ENCODE peak calls at places on chromosomes 16 and 17, in six cellular contexts. L, E, M, Y, Q and B are unnamed samples.

GRCh38 chr16:67989322-67990017 is 9.2 kb upstream of the DPEP3 start:
- DNase-seq in L (no peak), E (no peak), M (no peak), Y (no peak), Q (no peak), B (no peak)

GRCh38 chr16:4194661-4195060 is 47.2 kb downstream of the SRL start:
- DNase-seq in L (no peak), E (no peak), M (no peak), Y (no peak), Q (no peak), B (no peak)

GRCh38 chr17:31680126-31680525 is 178.9 kb downstream of the COPRS start:
- DNase-seq in L (no peak), E (no peak), M (no peak), Y (no peak), Q (no peak), B (no peak)

GRCh38 chr17:3543453-3543852 is 14.2 kb downstream of the TRPV3 start:
- DNase-seq in L (no peak), E (no peak), M (no peak), Y (no peak), Q (no peak), B (no peak)

GRCh38 chr17:39737761-39738567 is at the start of gene GRB7:
- DNase-seq in L (peak; percentile 93), E (no peak), M (no peak), Y (no peak), Q (peak; percentile 89), B (peak; percentile 94)

GRCh38 chr17:79362086-79362995 is 248.5 kb downstream of the RBFOX3 start:
- DNase-seq in L (no peak), E (no peak), M (no peak), Y (no peak), Q (no peak), B (no peak)

GRCh38 chr17:69878661-69879060 is 196.4 kb upstream of the KCNJ16 start:
- DNase-seq in L (no peak), E (no peak), M (no peak), Y (no peak), Q (no peak), B (no peak)

GRCh38 chr17:43676471-43676870 is 14.7 kb upstream of the MEOX1 start:
- DNase-seq in L (no peak), E (no peak), M (no peak), Y (no peak), Q (no peak), B (no peak)

GRCh38 chr17:48624544-48625501 is 1.3 kb downstream of the HOXB9 start:
- DNase-seq in L (no peak), E (no peak), M (no peak), Y (no peak), Q (no peak), B (no peak)

GRCh38 chr17:7992516-7992915 is 9.9 kb upstream of the GUCY2D start:
- DNase-seq in L (no peak), E (no peak), M (peak; percentile 0), Y (no peak), Q (no peak), B (no peak)

GRCh38 chr17:50728881-50729765 is 9.7 kb downstream of the LUC7L3 start:
- DNase-seq in L (no peak), E (no peak), M (no peak), Y (no peak), Q (no peak), B (no peak)

GRCh38 chr17:73156166-73156840 is 8.5 kb upstream of the SSTR2 start:
- DNase-seq in L (peak; percentile 70), E (peak; percentile 65), M (peak; percentile 70), Y (peak; percentile 80), Q (peak; percentile 62), B (peak; percentile 83)

GRCh38 chr17:67245694-67246397 is 850 bp upstream of the HELZ start:
- DNase-seq in L (peak; percentile 56), E (no peak), M (no peak), Y (peak; percentile 59), Q (no peak), B (peak; percentile 46)

GRCh38 chr16:2979669-2980226 is 498 bp downstream of the PKMYT1 start:
- DNase-seq in L (peak; percentile 46), E (no peak), M (no peak), Y (no peak), Q (no peak), B (no peak)

GRCh38 chr17:32701860-32702259 is 175.1 kb downstream of the MYO1D start:
- DNase-seq in L (no peak), E (no peak), M (no peak), Y (no peak), Q (no peak), B (no peak)

GRCh38 chr16:17303101-17303500 is 167.7 kb downstream of the XYLT1 start:
- DNase-seq in L (peak; percentile 66), E (no peak), M (no peak), Y (no peak), Q (no peak), B (peak; percentile 53)

GRCh38 chr16:2769100-2769529 is 8.0 kb downstream of the ELOB start:
- DNase-seq in L (no peak), E (no peak), M (no peak), Y (peak; percentile 31), Q (no peak), B (no peak)

GRCh38 chr17:81556863-81557262 is 4.7 kb upstream of the FAAP100 start:
- DNase-seq in L (peak; percentile 49), E (no peak), M (no peak), Y (no peak), Q (no peak), B (no peak)
- H3K27ac ChIP-seq in L (no peak overlapping the region), E (peak overlapping the region; percentile 65), M (no peak overlapping the region), Y (no peak overlapping the region), Q (no peak overlapping the region), B (no peak overlapping the region)

GRCh38 chr17:82008941-82009405 is 13.7 kb downstream of the CENPX start:
- DNase-seq in L (no peak), E (peak; percentile 68), M (no peak), Y (no peak), Q (no peak), B (no peak)

GRCh38 chr17:82009413-82009812 is 13.3 kb downstream of the CENPX start:
- DNase-seq in L (no peak), E (no peak), M (no peak), Y (no peak), Q (no peak), B (no peak)

GRCh38 chr17:82012482-82013295 is 10.0 kb downstream of the CENPX start:
- DNase-seq in L (no peak), E (peak; percentile 56), M (no peak), Y (no peak), Q (no peak), B (no peak)

GRCh38 chr17:82011617-82012481 is 10.8 kb downstream of the CENPX start:
- DNase-seq in L (no peak), E (no peak), M (no peak), Y (no peak), Q (no peak), B (no peak)

GRCh38 chr17:82010575-82011525 is 11.8 kb downstream of the CENPX start:
- DNase-seq in L (no peak), E (no peak), M (no peak), Y (no peak), Q (no peak), B (no peak)
- H3K27ac ChIP-seq in L (no peak overlapping the region), E (no peak overlapping the region), M (no peak overlapping the region), Y (no peak overlapping the region), Q (no peak overlapping the region), B (no peak overlapping the region)

GRCh38 chr17:81579821-81580321 is 27.7 kb upstream of the FAAP100 start:
- DNase-seq in L (no peak), E (peak; percentile 64), M (no peak), Y (no peak), Q (no peak), B (no peak)
- H3K27ac ChIP-seq in L (no peak overlapping the region), E (no peak overlapping the region), M (no peak overlapping the region), Y (no peak overlapping the region), Q (no peak overlapping the region), B (no peak overlapping the region)

DNA sequence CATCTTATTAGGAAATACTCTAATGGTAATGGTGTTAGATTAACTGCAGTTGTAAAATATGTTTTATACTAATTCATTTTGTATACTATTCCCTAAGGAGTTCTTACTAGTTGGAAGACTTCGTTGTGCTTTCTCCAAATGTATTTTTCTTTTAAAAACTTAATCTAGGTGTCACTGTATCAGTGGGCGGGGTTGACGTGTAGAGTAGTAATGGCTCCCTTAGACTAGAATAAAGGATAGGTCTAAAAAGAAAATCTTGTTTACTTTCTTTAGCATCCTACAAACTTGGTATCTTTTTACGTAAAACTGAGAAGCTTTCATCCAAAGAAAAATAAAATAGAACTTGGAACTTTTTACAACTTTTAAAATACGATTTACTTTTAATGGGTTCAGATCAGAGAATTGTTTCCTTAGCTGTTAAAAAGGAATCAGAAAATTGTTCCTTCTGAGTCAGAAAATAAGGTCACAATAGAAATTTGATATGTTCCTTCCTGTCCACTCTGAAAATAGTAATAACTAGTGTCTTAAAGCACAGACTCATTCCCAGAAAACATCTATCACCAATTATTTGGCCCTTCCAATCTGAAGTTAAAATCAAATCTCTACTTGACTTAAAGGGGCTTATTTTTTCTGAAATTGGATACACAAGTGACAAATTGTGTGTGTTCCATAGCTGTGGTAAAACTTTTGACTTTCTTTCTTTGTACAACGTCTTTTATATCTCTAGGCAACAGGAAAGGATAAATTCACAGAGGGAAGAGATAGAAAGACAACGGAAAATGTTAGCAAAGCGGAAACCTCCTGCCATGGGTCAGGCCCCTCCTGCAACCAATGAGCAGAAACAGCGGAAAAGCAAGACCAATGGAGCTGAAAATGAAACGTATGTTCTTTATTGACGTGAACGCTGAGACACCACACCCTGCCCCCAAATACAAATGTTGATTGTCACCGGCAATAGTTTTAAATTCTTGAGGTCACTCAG is 54.7 kb upstream of the MRC2 start:
- DNase-seq in L (no peak), E (no peak), M (no peak), Y (no peak), Q (no peak), B (no peak)
- H3K27ac ChIP-seq in L (no peak overlapping the region), E (no peak overlapping the region), M (no peak overlapping the region), Y (no peak overlapping the region), Q (no peak overlapping the region), B (no peak overlapping the region)

DNA sequence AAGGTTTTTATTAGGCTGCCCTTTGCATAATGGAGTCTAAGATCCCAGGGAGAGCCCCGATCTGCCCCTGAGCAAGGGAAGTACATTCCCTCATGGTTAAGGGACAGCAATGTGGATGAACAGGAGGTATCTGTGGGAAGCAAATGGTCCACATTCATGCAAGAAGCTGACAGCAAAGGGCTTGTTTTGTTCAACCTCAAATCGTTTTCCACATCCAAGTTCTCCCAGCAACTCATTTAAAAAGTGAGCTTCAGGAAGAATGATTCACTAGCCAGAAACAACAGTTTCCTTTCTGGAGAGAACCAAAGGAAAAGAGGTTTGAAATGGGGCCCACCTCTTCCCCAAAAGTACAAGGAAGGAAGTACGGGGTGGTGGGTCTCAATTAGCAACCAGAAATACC is 9.4 kb downstream of the HSPB9 start:
- DNase-seq in L (no peak), E (no peak), M (no peak), Y (no peak), Q (no peak), B (no peak)
- H3K27ac ChIP-seq in L (peak overlapping the region; percentile 78), E (peak overlapping the region; percentile 75), M (peak overlapping the region; percentile 10), Y (no peak overlapping the region), Q (peak overlapping the region; percentile 72), B (peak overlapping the region; percentile 81)